ENCODE peak calls at places on chromosomes 2 and 18, in seven cellular contexts. Z, G, D, P, T, R and A are unnamed samples.

GRCh38 chr18:604771-605170 is 8.0 kb downstream of the CLUL1 start:
- DNase-seq in Z (no peak), D (no peak), T (no peak), P (no peak), G (no peak), R (no peak), A (no peak)

GRCh38 chr2:129910446-129911362 is 68.8 kb upstream of the RAB6C start:
- DNase-seq in P (no peak), G (no peak), D (no peak), Z (no peak), R (no peak), T (no peak), A (no peak)

GRCh38 chr2:215466097-215466909 is 30.4 kb upstream of the FN1 start:
- DNase-seq in P (no peak), Z (no peak), G (no peak), D (peak; percentile 45), T (no peak), R (no peak), A (no peak)

GRCh38 chr18:22932885-22933205 is 283 bp upstream of the RBBP8 start:
- DNase-seq in Z (no peak), R (no peak), P (no peak), G (no peak), T (no peak), D (no peak), A (peak; percentile 3)

GRCh38 chr18:34857310-34857709 is 147.2 kb downstream of the DTNA start:
- DNase-seq in R (no peak), Z (no peak), T (no peak), P (no peak), G (no peak), D (no peak), A (no peak)

GRCh38 chr2:83368461-83368860 is 1090.6 kb downstream of the SUCLG1 start:
- DNase-seq in R (no peak), D (no peak), G (no peak), P (no peak), T (no peak), Z (no peak), A (no peak)

GRCh38 chr2:48251437-48252148 is 278.4 kb upstream of the STON1 start:
- DNase-seq in R (no peak), T (no peak), P (no peak), Z (no peak), G (no peak), D (no peak), A (no peak)

GRCh38 chr2:112626604-112627059 is 19.1 kb upstream of the SLC20A1 start:
- DNase-seq in D (peak; percentile 75), T (peak; percentile 79), P (peak; percentile 68), Z (peak; percentile 41), G (peak; percentile 25), R (peak; percentile 88), A (peak; percentile 51)

GRCh38 chr2:236014408-236015131 is 153.6 kb downstream of the GBX2 start:
- DNase-seq in P (no peak), Z (no peak), R (no peak), G (no peak), D (no peak), T (no peak), A (no peak)

GRCh38 chr18:43277164-43277600 is at the start of gene SYT4:
- DNase-seq in G (peak; percentile 58), P (peak; percentile 78), T (no peak), R (peak; percentile 3), Z (no peak), D (peak; percentile 60), A (no peak)

GRCh38 chr18:61581578-61582204 is 248.5 kb downstream of the CDH20 start:
- DNase-seq in R (peak; percentile 77), P (peak; percentile 41), Z (peak; percentile 54), T (peak; percentile 67), D (peak; percentile 90), G (peak; percentile 86), A (peak; percentile 32)

GRCh38 chr2:186349508-186349907 is 136.6 kb upstream of the ZC3H15 start:
- DNase-seq in Z (no peak), T (peak; percentile 76), D (peak; percentile 31), G (no peak), R (peak; percentile 65), P (peak; percentile 93), A (no peak)

GRCh38 chr18:71443726-71444480 is 1100.2 kb downstream of the CBLN2 start:
- DNase-seq in G (no peak), R (peak; percentile 79), D (no peak), P (peak; percentile 28), T (no peak), Z (no peak), A (no peak)

GRCh38 chr2:221380686-221381085 is 191.4 kb downstream of the EPHA4 start:
- DNase-seq in R (no peak), Z (no peak), T (no peak), G (no peak), D (no peak), P (no peak), A (no peak)

GRCh38 chr2:175476950-175477349 is 295.4 kb upstream of the ATP5MC3 start:
- DNase-seq in Z (no peak), P (no peak), D (no peak), R (no peak), T (no peak), G (no peak), A (no peak)

GRCh38 chr2:14720319-14720718 is 87.8 kb downstream of the LRATD1 start:
- DNase-seq in R (peak; percentile 78), D (no peak), G (no peak), T (peak; percentile 7), Z (no peak), P (peak; percentile 44), A (no peak)

GRCh38 chr2:207283356-207283755 is 117.6 kb upstream of the KLF7 start:
- DNase-seq in P (no peak), D (peak; percentile 16), T (peak; percentile 31), G (no peak), Z (no peak), R (peak; percentile 52), A (no peak)

GRCh38 chr2:161384864-161385263 is 31.2 kb upstream of the TBR1 start:
- DNase-seq in D (no peak), R (no peak), T (no peak), G (no peak), P (no peak), Z (no peak), A (no peak)

GRCh38 chr2:853203-853870 is 97.3 kb upstream of the SNTG2 start:
- DNase-seq in Z (no peak), R (no peak), T (no peak), D (no peak), G (no peak), P (no peak), A (no peak)

GRCh38 chr2:229931241-229931640 is 8.9 kb downstream of the FBXO36 start:
- DNase-seq in T (no peak), P (no peak), Z (no peak), D (no peak), R (no peak), G (no peak), A (no peak)

GRCh38 chr2:118851650-118852049 is 4.2 kb upstream of the EN1 start:
- DNase-seq in P (no peak), R (no peak), T (no peak), G (no peak), Z (no peak), D (no peak), A (no peak)

GRCh38 chr2:237574894-237575868 is 8.8 kb downstream of the PRLH start:
- DNase-seq in R (peak; percentile 27), D (no peak), P (peak; percentile 8), Z (no peak), T (no peak), G (no peak), A (no peak)

GRCh38 chr2:45974762-45975408 is 322.3 kb upstream of the EPAS1 start:
- DNase-seq in D (no peak), G (no peak), Z (no peak), P (no peak), R (no peak), T (no peak), A (no peak)

GRCh38 chr18:49581369-49581768 is 19.5 kb downstream of the LIPG start:
- DNase-seq in T (no peak), Z (no peak), P (no peak), D (no peak), R (no peak), G (no peak), A (no peak)

GRCh38 chr18:12645264-12645663 is 12.6 kb downstream of the SPIRE1 start:
- DNase-seq in R (no peak), P (no peak), Z (no peak), T (no peak), D (no peak), G (no peak), A (no peak)

GRCh38 chr2:168534926-168535325 is 78.9 kb downstream of the CERS6 start:
- DNase-seq in P (no peak), R (no peak), D (no peak), T (no peak), G (no peak), Z (no peak), A (no peak)

GRCh38 chr2:10438688-10439087 is 9.4 kb downstream of the ODC1 start:
- DNase-seq in T (no peak), D (no peak), R (no peak), Z (no peak), G (no peak), P (no peak), A (no peak)

GRCh38 chr2:97664636-97664970 is 759 bp upstream of the ACTR1B start:
- DNase-seq in D (no peak), P (peak; percentile 12), Z (no peak), R (no peak), T (peak; percentile 45), G (no peak), A (no peak)

GRCh38 chr18:40673150-40673549 is 1281.9 kb upstream of the PIK3C3 start:
- DNase-seq in T (no peak), P (no peak), D (no peak), R (no peak), G (no peak), Z (no peak), A (no peak)

GRCh38 chr2:20232837-20233207 is 7.9 kb upstream of the SDC1 start:
- DNase-seq in Z (no peak), D (no peak), G (no peak), T (no peak), R (no peak), P (no peak), A (no peak)

GRCh38 chr2:108363900-108364225 is 13.9 kb upstream of the SULT1C4 start:
- DNase-seq in T (peak; percentile 44), R (peak; percentile 45), G (no peak), D (no peak), Z (no peak), P (no peak), A (no peak)

GRCh38 chr18:9706081-9706935 is 1.8 kb upstream of the RAB31 start:
- DNase-seq in P (no peak), D (no peak), T (peak; percentile 54), Z (no peak), R (no peak), G (no peak), A (no peak)

GRCh38 chr2:143514413-143514812 is 385.2 kb downstream of the ARHGAP15 start:
- DNase-seq in G (no peak), D (peak; percentile 5), R (no peak), Z (no peak), P (peak; percentile 6), T (no peak), A (no peak)

GRCh38 chr18:76461692-76462325 is 33.2 kb downstream of the ZNF516 start:
- DNase-seq in D (no peak), P (no peak), R (no peak), T (no peak), Z (no peak), G (no peak), A (no peak)

GRCh38 chr18:4026542-4026941 is 428.6 kb downstream of the DLGAP1 start:
- DNase-seq in Z (no peak), P (no peak), R (no peak), D (no peak), T (no peak), G (no peak), A (no peak)

GRCh38 chr2:240204431-240205276 is 64.2 kb upstream of the OTOS start:
- DNase-seq in P (no peak), G (no peak), T (peak; percentile 12), R (no peak), Z (no peak), D (no peak), A (no peak)

GRCh38 chr2:134395779-134396178 is 141.9 kb downstream of the MGAT5 start:
- DNase-seq in R (no peak), D (no peak), T (no peak), Z (no peak), G (no peak), P (no peak), A (no peak)

GRCh38 chr2:39902103-39902502 is 123.0 kb upstream of the THUMPD2 start:
- DNase-seq in G (no peak), P (peak; percentile 67), T (peak; percentile 62), Z (no peak), D (peak; percentile 40), R (peak; percentile 56), A (no peak)